ENCODE peak calls at places on chromosomes 4 and X, in seven cellular contexts. One of them, this sample, is unnamed.
A peak's percentile ranks its signal among the peaks of the same experiment; 100 is the strongest.

GRCh38 chrX:111090458-111090857 is 5.5 kb upstream of the PAK3 start:
- DNase-seq in lower leg skin: no peak
- DNase-seq in astrocyte: no peak
- DNase-seq in K562: no peak
- DNase-seq in endodermal cell: no peak
- DNase-seq in GM12865: no peak
- DNase-seq in transverse colon: no peak
- DNase-seq in this sample: no peak

GRCh38 chr4:123838426-123838825 is 441.8 kb downstream of the SPRY1 start:
- DNase-seq in astrocyte: no peak
- DNase-seq in GM12865: no peak
- DNase-seq in lower leg skin: no peak
- DNase-seq in transverse colon: no peak
- DNase-seq in endodermal cell: no peak
- DNase-seq in K562: no peak
- DNase-seq in this sample: no peak

GRCh38 chrX:72569786-72570185 is 2.9 kb downstream of the HDAC8 start:
- DNase-seq in lower leg skin: no peak
- DNase-seq in endodermal cell: no peak
- DNase-seq in GM12865: no peak
- DNase-seq in transverse colon: no peak
- DNase-seq in astrocyte: peak; percentile 91
- DNase-seq in K562: no peak
- DNase-seq in this sample: no peak

GRCh38 chrX:123740006-123740405 is 7.2 kb upstream of the THOC2 start:
- DNase-seq in GM12865: no peak
- DNase-seq in K562: no peak
- DNase-seq in astrocyte: no peak
- DNase-seq in lower leg skin: no peak
- DNase-seq in transverse colon: no peak
- DNase-seq in endodermal cell: no peak
- DNase-seq in this sample: no peak

GRCh38 chrX:11944486-11944885 is 186.4 kb downstream of the MSL3 start:
- DNase-seq in lower leg skin: no peak
- DNase-seq in transverse colon: no peak
- DNase-seq in endodermal cell: peak; percentile 85
- DNase-seq in astrocyte: peak; percentile 39
- DNase-seq in K562: peak; percentile 7
- DNase-seq in GM12865: peak; percentile 28
- DNase-seq in this sample: no peak

GRCh38 chrX:153557618-153558017 is 40.2 kb downstream of the ATP2B3 start:
- DNase-seq in endodermal cell: no peak
- DNase-seq in astrocyte: no peak
- DNase-seq in transverse colon: no peak
- DNase-seq in K562: no peak
- DNase-seq in GM12865: no peak
- DNase-seq in lower leg skin: no peak
- DNase-seq in this sample: no peak

GRCh38 chr4:81565137-81565870 is 93.6 kb upstream of the RASGEF1B start:
- DNase-seq in lower leg skin: peak; percentile 96
- DNase-seq in astrocyte: no peak
- DNase-seq in endodermal cell: peak; percentile 57
- DNase-seq in K562: peak; percentile 3
- DNase-seq in GM12865: peak; percentile 8
- DNase-seq in transverse colon: peak; percentile 82
- DNase-seq in this sample: no peak

GRCh38 chrX:125295337-125295736 is 24.3 kb upstream of the TEX13C start:
- DNase-seq in lower leg skin: no peak
- DNase-seq in K562: no peak
- DNase-seq in GM12865: peak; percentile 23
- DNase-seq in transverse colon: no peak
- DNase-seq in astrocyte: no peak
- DNase-seq in endodermal cell: no peak
- DNase-seq in this sample: no peak

GRCh38 chrX:146186540-146186939 is 368.9 kb downstream of the SLITRK2 start:
- DNase-seq in transverse colon: no peak
- DNase-seq in astrocyte: no peak
- DNase-seq in GM12865: no peak
- DNase-seq in endodermal cell: no peak
- DNase-seq in lower leg skin: no peak
- DNase-seq in K562: no peak
- DNase-seq in this sample: no peak

GRCh38 chrX:46620505-46620904 is 46.9 kb downstream of the CHST7 start:
- DNase-seq in endodermal cell: no peak
- DNase-seq in GM12865: no peak
- DNase-seq in transverse colon: no peak
- DNase-seq in astrocyte: no peak
- DNase-seq in K562: no peak
- DNase-seq in lower leg skin: no peak
- DNase-seq in this sample: no peak

GRCh38 chr4:92236907-92237306 is 66.9 kb upstream of the GRID2 start:
- DNase-seq in endodermal cell: no peak
- DNase-seq in GM12865: no peak
- DNase-seq in transverse colon: no peak
- DNase-seq in astrocyte: peak; percentile 75
- DNase-seq in K562: no peak
- DNase-seq in lower leg skin: no peak
- DNase-seq in this sample: no peak

GRCh38 chr4:8730159-8730558 is 137.6 kb downstream of the CPZ start:
- DNase-seq in GM12865: no peak
- DNase-seq in transverse colon: no peak
- DNase-seq in K562: no peak
- DNase-seq in astrocyte: no peak
- DNase-seq in lower leg skin: peak; percentile 37
- DNase-seq in endodermal cell: peak; percentile 13
- DNase-seq in this sample: no peak

GRCh38 chr4:32196950-32197688 is 1477.0 kb downstream of the PCDH7 start:
- DNase-seq in GM12865: no peak
- DNase-seq in astrocyte: no peak
- DNase-seq in lower leg skin: no peak
- DNase-seq in K562: no peak
- DNase-seq in endodermal cell: no peak
- DNase-seq in transverse colon: no peak
- DNase-seq in this sample: no peak

GRCh38 chrX:147072747-147073146 is 258.2 kb upstream of the CXorf51A start:
- DNase-seq in lower leg skin: no peak
- DNase-seq in endodermal cell: no peak
- DNase-seq in GM12865: no peak
- DNase-seq in astrocyte: no peak
- DNase-seq in transverse colon: no peak
- DNase-seq in K562: no peak
- DNase-seq in this sample: no peak

GRCh38 chr4:79338148-79338547 is 12.3 kb upstream of the NAA11 start:
- DNase-seq in endodermal cell: no peak
- DNase-seq in K562: no peak
- DNase-seq in transverse colon: no peak
- DNase-seq in lower leg skin: no peak
- DNase-seq in astrocyte: no peak
- DNase-seq in GM12865: no peak
- DNase-seq in this sample: peak; percentile 69

GRCh38 chr4:155676430-155676825 is 9.8 kb downstream of the GUCY1A1 start:
- DNase-seq in endodermal cell: no peak
- DNase-seq in astrocyte: no peak
- DNase-seq in K562: no peak
- DNase-seq in lower leg skin: no peak
- DNase-seq in GM12865: no peak
- DNase-seq in transverse colon: no peak
- DNase-seq in this sample: no peak

GRCh38 chr4:141301216-141301615 is 80.5 kb downstream of the ZNF330 start:
- DNase-seq in GM12865: no peak
- DNase-seq in K562: no peak
- DNase-seq in transverse colon: no peak
- DNase-seq in astrocyte: no peak
- DNase-seq in endodermal cell: no peak
- DNase-seq in lower leg skin: no peak
- DNase-seq in this sample: no peak

GRCh38 chrX:13845721-13846378 is 29.0 kb upstream of the GPM6B start:
- DNase-seq in astrocyte: peak; percentile 43
- DNase-seq in lower leg skin: no peak
- DNase-seq in endodermal cell: no peak
- DNase-seq in transverse colon: no peak
- DNase-seq in GM12865: no peak
- DNase-seq in K562: no peak
- DNase-seq in this sample: no peak

GRCh38 chr4:118139241-118139640 is 105.0 kb downstream of the NDST3 start:
- DNase-seq in K562: no peak
- DNase-seq in astrocyte: no peak
- DNase-seq in GM12865: no peak
- DNase-seq in lower leg skin: no peak
- DNase-seq in transverse colon: no peak
- DNase-seq in endodermal cell: no peak
- DNase-seq in this sample: no peak

GRCh38 chrX:34886011-34886410 is 56.6 kb upstream of the FAM47B start:
- DNase-seq in lower leg skin: no peak
- DNase-seq in GM12865: no peak
- DNase-seq in endodermal cell: no peak
- DNase-seq in transverse colon: no peak
- DNase-seq in K562: no peak
- DNase-seq in astrocyte: no peak
- DNase-seq in this sample: no peak

GRCh38 chr4:87848622-87849351 is 16.0 kb downstream of the MEPE start:
- DNase-seq in astrocyte: peak; percentile 37
- DNase-seq in endodermal cell: peak; percentile 74
- DNase-seq in K562: peak; percentile 59
- DNase-seq in GM12865: peak; percentile 63
- DNase-seq in transverse colon: peak; percentile 29
- DNase-seq in lower leg skin: no peak
- DNase-seq in this sample: no peak
- H3K4me3 ChIP-seq in astrocyte: peak overlapping the region; percentile 5
- H3K4me3 ChIP-seq in endodermal cell: no peak overlapping the region
- H3K4me3 ChIP-seq in K562: no peak overlapping the region
- H3K4me3 ChIP-seq in GM12865: no peak overlapping the region
- H3K4me3 ChIP-seq in transverse colon: no peak overlapping the region
- H3K4me3 ChIP-seq in lower leg skin: no peak overlapping the region
- H3K4me3 ChIP-seq in this sample: no peak overlapping the region

DNA sequence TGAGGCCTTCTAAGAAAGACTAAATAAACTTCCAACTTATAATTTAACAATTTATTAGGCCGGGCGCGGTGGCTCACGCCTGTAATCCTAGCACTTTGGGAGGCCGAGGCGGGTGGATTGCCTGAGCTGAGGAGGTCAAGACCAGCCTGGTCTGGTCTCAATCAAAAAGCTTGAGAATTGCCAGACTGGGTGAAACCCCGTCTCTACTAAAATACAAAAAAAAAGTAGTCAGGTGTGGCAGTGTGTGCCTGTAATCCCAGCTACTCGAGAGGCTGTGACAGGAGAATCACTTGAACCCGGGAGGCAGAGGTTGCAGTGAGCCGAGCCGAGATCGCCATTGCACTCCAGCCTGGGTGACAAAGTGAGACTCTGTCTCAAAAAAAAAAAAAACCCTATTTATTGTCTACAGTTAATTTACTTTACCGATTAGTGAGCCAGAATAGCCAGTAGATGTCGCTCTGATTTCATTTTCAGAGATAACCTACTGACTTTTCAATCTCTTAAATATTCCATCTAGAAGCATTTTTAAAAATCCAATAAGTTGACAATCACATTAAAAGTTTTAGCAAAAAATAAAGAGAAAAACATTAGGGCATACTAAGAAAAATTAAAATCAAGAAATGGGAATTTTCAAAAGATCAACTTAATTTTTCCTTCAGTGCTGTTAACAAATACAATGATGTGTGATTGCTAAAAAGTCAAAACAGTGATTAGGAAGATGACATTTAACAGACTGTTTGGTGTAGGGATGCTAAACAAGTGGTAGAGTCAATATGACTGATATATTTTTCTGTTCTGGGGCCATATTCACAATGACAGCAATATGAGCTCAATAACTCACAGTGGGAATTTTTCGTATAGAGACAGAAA is 4.3 kb upstream of the SHROOM3 start:
- DNase-seq in endodermal cell: peak; percentile 61
- DNase-seq in astrocyte: peak; percentile 34
- DNase-seq in transverse colon: no peak
- DNase-seq in lower leg skin: no peak
- DNase-seq in K562: peak; percentile 55
- DNase-seq in GM12865: peak; percentile 64
- DNase-seq in this sample: peak; percentile 16
- TF ChIP-seq CTCF in endodermal cell: peak; percentile 90
- TF ChIP-seq CTCF in astrocyte: peak; percentile 72
- TF ChIP-seq CTCF in transverse colon: peak; percentile 67
- TF ChIP-seq CTCF in lower leg skin: no peak
- TF ChIP-seq CTCF in K562: peak; percentile 81
- TF ChIP-seq CTCF in GM12865: peak; percentile 49
- TF ChIP-seq CTCF in this sample: peak; percentile 63

GRCh38 chr4:86358176-86358701 is 1.6 kb downstream of the MAPK10 start:
- DNase-seq in lower leg skin: no peak
- DNase-seq in GM12865: no peak
- DNase-seq in astrocyte: no peak
- DNase-seq in endodermal cell: no peak
- DNase-seq in K562: no peak
- DNase-seq in transverse colon: no peak
- DNase-seq in this sample: no peak

GRCh38 chr4:86356831-86357230 is 3.0 kb downstream of the MAPK10 start:
- DNase-seq in GM12865: no peak
- DNase-seq in endodermal cell: no peak
- DNase-seq in lower leg skin: no peak
- DNase-seq in K562: no peak
- DNase-seq in transverse colon: no peak
- DNase-seq in astrocyte: no peak
- DNase-seq in this sample: no peak

GRCh38 chr4:86356425-86356824 is 3.4 kb downstream of the MAPK10 start:
- DNase-seq in endodermal cell: no peak
- DNase-seq in lower leg skin: no peak
- DNase-seq in K562: no peak
- DNase-seq in GM12865: peak; percentile 20
- DNase-seq in astrocyte: no peak
- DNase-seq in transverse colon: no peak
- DNase-seq in this sample: peak; percentile 8

GRCh38 chr4:86359944-86360478 is at the start of gene MAPK10:
- DNase-seq in K562: peak; percentile 12
- DNase-seq in lower leg skin: peak; percentile 86
- DNase-seq in GM12865: peak; percentile 96
- DNase-seq in astrocyte: peak; percentile 88
- DNase-seq in endodermal cell: peak; percentile 73
- DNase-seq in transverse colon: peak; percentile 57
- DNase-seq in this sample: peak; percentile 79

DNA sequence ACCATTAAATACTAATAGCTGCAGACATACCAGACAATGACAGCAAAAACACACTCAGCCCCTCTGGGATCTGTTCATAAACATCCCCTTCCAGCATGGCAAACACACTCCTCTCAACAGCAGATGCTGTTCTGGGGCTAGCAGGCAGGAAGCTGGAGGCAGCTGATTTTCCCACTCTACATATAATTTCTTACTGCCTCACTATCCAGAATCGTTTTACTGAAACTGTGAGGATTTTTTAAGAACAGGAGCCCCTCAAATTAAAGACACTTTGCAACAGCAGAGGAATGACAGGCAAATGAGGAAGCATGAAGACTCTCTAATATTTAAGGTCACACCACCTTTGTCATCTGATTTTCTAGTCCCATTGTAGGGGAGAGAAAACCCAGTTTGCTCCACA is 2.2 kb downstream of the MAPK10 start:
- DNase-seq in transverse colon: no peak
- DNase-seq in astrocyte: no peak
- DNase-seq in GM12865: no peak
- DNase-seq in endodermal cell: no peak
- DNase-seq in K562: no peak
- DNase-seq in lower leg skin: no peak
- DNase-seq in this sample: no peak
- H3K4me3 ChIP-seq in transverse colon: no peak overlapping the region
- H3K4me3 ChIP-seq in astrocyte: no peak overlapping the region
- H3K4me3 ChIP-seq in GM12865: no peak overlapping the region
- H3K4me3 ChIP-seq in endodermal cell: no peak overlapping the region
- H3K4me3 ChIP-seq in K562: no peak overlapping the region
- H3K4me3 ChIP-seq in lower leg skin: no peak overlapping the region
- H3K4me3 ChIP-seq in this sample: no peak overlapping the region

GRCh38 chr4:103204114-103204513 is 6.0 kb upstream of the CENPE start:
- DNase-seq in K562: peak; percentile 15
- DNase-seq in astrocyte: no peak
- DNase-seq in endodermal cell: no peak
- DNase-seq in transverse colon: no peak
- DNase-seq in GM12865: no peak
- DNase-seq in lower leg skin: no peak
- DNase-seq in this sample: no peak
- TF ChIP-seq CTCF in K562: peak; percentile 65
- TF ChIP-seq CTCF in astrocyte: peak; percentile 21
- TF ChIP-seq CTCF in endodermal cell: peak; percentile 69
- TF ChIP-seq CTCF in transverse colon: no peak
- TF ChIP-seq CTCF in GM12865: peak; percentile 17
- TF ChIP-seq CTCF in lower leg skin: no peak
- TF ChIP-seq CTCF in this sample: peak; percentile 17